ENCODE peak calls at places on chromosomes 1 and 21, in ten cellular contexts. V, Q, F, O, L, A, H, C, M and X are unnamed samples.

GRCh38 chr1:24541711-24542346 is 14.1 kb upstream of the NCMAP start:
- DNase-seq in V (peak), Q (peak), F (no peak), O (no peak), L (no peak), A (no peak), H (no peak), C (no peak), M (no peak), X (no peak)

GRCh38 chr21:35011681-35012080 is 37.4 kb downstream of the RUNX1 start:
- DNase-seq in V (no peak), Q (no peak), F (no peak), O (no peak), L (no peak), A (no peak), H (no peak), C (no peak), M (peak), X (no peak)

GRCh38 chr1:187847531-187847930 is 1018.8 kb downstream of the PLA2G4A start:
- DNase-seq in V (no peak), Q (no peak), F (no peak), O (no peak), L (no peak), A (no peak), H (no peak), C (no peak), M (no peak), X (no peak)

GRCh38 chr1:153684892-153685291 is 6.4 kb downstream of the NPR1 start:
- DNase-seq in V (no peak), Q (no peak), F (no peak), O (no peak), L (no peak), A (no peak), H (no peak), C (no peak), M (no peak), X (no peak)

GRCh38 chr1:203306089-203306969 is 1.0 kb downstream of the BTG2 start:
- DNase-seq in V (peak), Q (no peak), F (peak), O (peak), L (peak), A (peak), H (peak), C (peak), M (peak), X (no peak)

GRCh38 chr1:186681806-186682205 is 1.6 kb upstream of the PTGS2 start:
- DNase-seq in V (no peak), Q (no peak), F (no peak), O (no peak), L (no peak), A (no peak), H (no peak), C (no peak), M (peak), X (no peak)

GRCh38 chr1:234139966-234140365 is 233.3 kb upstream of the COA6 start:
- DNase-seq in V (no peak), Q (no peak), F (no peak), O (no peak), L (no peak), A (no peak), H (no peak), C (no peak), M (peak), X (no peak)

GRCh38 chr21:39863111-39863510 is 4.1 kb upstream of the PCP4 start:
- DNase-seq in V (peak), Q (no peak), F (no peak), O (no peak), L (no peak), A (no peak), H (no peak), C (no peak), M (peak), X (no peak)

GRCh38 chr1:4837752-4838151 is 183.3 kb downstream of the AJAP1 start:
- DNase-seq in V (no peak), Q (no peak), F (no peak), O (no peak), L (no peak), A (no peak), H (no peak), C (no peak), M (no peak), X (no peak)

GRCh38 chr1:41275831-41276230 is 33.7 kb upstream of the SCMH1 start:
- DNase-seq in V (no peak), Q (no peak), F (no peak), O (no peak), L (no peak), A (no peak), H (no peak), C (no peak), M (no peak), X (no peak)

GRCh38 chr1:113452921-113453770 is 62.8 kb downstream of the MAGI3 start:
- DNase-seq in V (peak), Q (peak), F (no peak), O (no peak), L (no peak), A (peak), H (no peak), C (peak), M (peak), X (no peak)

GRCh38 chr1:228108055-228108690 is 926 bp downstream of the MRPL55 start:
- DNase-seq in V (no peak), Q (no peak), F (no peak), O (no peak), L (no peak), A (no peak), H (no peak), C (no peak), M (no peak), X (no peak)

GRCh38 chr21:45113543-45113942 is 39.2 kb downstream of the ADARB1 start:
- DNase-seq in V (no peak), Q (no peak), F (no peak), O (no peak), L (no peak), A (no peak), H (no peak), C (no peak), M (no peak), X (no peak)

GRCh38 chr1:90616395-90616794 is 100.7 kb downstream of the BARHL2 start:
- DNase-seq in V (no peak), Q (peak), F (no peak), O (no peak), L (no peak), A (no peak), H (no peak), C (peak), M (no peak), X (no peak)

GRCh38 chr1:1915911-1916835 is 1.1 kb downstream of the CALML6 start:
- DNase-seq in V (peak), Q (no peak), F (no peak), O (no peak), L (no peak), A (no peak), H (peak), C (no peak), M (no peak), X (no peak)

GRCh38 chr21:18782721-18783120 is 379.1 kb upstream of the TMPRSS15 start:
- DNase-seq in V (no peak), Q (no peak), F (no peak), O (no peak), L (no peak), A (no peak), H (no peak), C (no peak), M (no peak), X (no peak)

GRCh38 chr1:24409535-24409934 is 4.0 kb downstream of the STPG1 start:
- DNase-seq in V (no peak), Q (no peak), F (no peak), O (no peak), L (no peak), A (no peak), H (no peak), C (no peak), M (peak), X (no peak)

GRCh38 chr1:184740344-184740743 is 14.3 kb downstream of the EDEM3 start:
- DNase-seq in V (no peak), Q (no peak), F (no peak), O (no peak), L (no peak), A (no peak), H (no peak), C (no peak), M (no peak), X (no peak)

GRCh38 chr1:160981584-160982411 is 27.2 kb upstream of the ITLN2 start:
- DNase-seq in V (peak), Q (peak), F (no peak), O (no peak), L (no peak), A (peak), H (no peak), C (no peak), M (no peak), X (no peak)

DNA sequence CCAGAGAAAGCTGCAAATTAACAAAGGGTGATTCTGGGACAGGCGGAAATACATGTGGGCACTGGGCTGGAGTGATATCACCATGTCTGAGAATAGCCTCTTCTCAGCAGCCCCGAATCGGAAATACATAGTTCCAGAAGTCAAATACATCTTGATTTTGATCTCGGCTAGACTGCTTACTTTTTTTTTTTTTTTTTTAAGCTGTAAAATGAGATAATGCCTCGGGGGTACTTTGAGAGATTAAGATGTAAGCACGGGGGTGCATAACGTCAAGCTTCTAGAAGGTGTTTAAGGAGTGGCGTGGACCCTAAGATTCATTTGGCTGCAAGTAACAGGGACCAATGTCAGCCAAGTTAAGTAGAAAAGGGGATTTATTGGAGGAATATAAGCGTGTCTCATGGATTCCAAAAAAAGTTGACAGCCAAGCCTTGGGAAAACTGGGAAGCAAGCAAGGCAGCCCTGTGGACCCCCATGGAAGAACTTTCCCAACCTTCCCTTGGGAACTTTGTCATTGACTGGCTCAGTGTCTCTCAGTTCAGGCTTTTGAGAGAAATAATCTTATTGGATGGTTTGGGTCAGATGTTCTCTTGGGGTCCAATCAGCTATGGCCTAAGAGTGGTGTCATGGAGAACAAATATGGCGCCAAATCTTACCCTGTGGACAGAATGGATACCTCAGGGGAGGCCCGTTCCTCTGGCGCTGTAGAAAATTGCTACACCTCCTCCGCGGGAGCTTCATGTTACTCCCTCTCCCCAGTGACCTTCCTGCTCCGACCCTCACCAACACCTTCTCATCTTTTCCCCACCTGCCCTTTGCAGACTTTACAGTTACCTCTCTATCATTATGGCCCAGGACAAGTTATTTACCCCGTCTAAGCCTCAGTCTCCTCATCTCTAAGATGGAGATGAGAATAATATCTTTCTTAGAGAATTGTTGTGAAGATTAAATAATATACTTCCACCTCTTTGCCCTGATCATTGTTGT is 186.6 kb downstream of the KAZN start:
- DNase-seq in V (no peak), Q (no peak), F (no peak), O (no peak), L (no peak), A (no peak), H (no peak), C (peak), M (no peak), X (no peak)
- H3K27ac ChIP-seq in V (no peak), Q (no peak), F (no peak), O (no peak), L (no peak), A (no peak), H (no peak), C (no peak), M (no peak), X (no peak)

DNA sequence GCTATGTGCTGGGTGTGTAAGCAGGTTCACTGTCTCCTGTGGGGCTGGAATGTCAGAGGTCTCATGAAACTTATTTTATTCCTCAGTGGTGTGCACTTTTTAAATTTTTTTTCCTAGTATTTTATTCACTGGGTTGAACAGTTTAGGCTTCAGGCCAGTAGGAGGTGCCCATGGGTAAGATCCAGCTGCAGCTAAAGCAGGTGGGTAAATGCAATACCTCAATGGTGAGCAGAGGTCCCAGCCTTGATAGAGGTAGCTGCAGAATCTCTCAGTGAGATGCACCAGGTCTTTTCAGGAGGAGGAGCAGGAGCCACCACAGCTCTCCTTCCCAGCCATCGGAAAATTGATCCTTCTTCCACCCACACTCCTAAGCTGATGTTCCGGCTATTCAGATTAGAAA is 12.6 kb upstream of the OR6N2 start:
- DNase-seq in V (no peak), Q (peak), F (no peak), O (no peak), L (no peak), A (peak), H (no peak), C (no peak), M (no peak), X (peak)
- TF ChIP-seq CTCF in V (no peak), Q (peak), F (no peak), O (no peak), L (no peak), A (peak), H (no peak), C (no peak), M (no peak), X (peak)

DNA sequence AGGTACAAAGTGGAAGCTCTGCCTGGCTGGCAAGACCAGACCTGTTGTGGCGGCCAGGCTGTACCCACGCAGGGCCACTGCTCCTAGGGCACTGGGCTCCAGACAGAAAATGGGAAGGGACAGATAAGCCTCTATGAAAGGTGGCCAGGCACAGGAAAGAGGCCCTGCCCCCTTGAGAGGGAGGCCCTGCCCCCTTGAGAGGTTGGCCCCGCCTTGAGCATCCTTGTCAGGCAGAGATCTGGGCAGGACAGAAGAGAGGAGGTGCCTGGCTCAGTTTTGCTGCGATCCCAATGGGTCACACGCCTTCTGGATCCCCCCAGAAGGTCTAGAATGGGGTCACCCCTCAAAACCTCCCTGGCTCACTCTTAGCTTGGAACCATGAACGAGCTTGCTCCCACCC is 17.4 kb upstream of the ECE1 start:
- DNase-seq in V (no peak), Q (peak), F (no peak), O (no peak), L (no peak), A (no peak), H (no peak), C (no peak), M (no peak), X (no peak)
- H3K27ac ChIP-seq in V (peak), Q (no peak), F (peak), O (peak), L (peak), A (no peak), H (peak), C (peak), M (no peak), X (no peak)

DNA sequence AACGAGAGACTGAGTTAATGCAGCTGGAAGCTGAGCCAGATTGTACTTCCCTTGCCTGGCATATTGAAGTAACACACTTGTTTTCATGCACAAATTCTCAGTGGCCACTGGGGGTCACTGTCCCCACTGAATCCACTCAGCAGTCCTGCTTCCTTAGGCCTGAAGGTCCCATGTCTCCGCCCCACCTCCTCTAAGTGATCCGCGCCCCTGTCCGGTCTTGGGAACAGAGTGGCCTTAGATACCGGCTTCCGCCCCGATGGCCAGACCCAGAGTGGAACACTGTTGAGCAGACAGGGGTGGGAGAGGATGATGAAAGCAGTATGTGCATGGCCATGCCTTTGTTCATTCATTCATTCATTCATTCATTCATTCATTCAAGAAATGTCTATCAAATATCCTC is 34.8 kb downstream of the CHAF1B start:
- DNase-seq in V (peak), Q (peak), F (peak), O (peak), L (peak), A (peak), H (peak), C (peak), M (peak), X (peak)
- TF ChIP-seq CTCF in V (peak), Q (peak), F (peak), O (peak), L (peak), A (peak), H (peak), C (peak), M (peak), X (peak)

GRCh38 chr1:10339036-10339567 is 59.8 kb upstream of the PGD start:
- DNase-seq in V (no peak), Q (no peak), F (no peak), O (no peak), L (no peak), A (no peak), H (no peak), C (no peak), M (no peak), X (no peak)

GRCh38 chr1:10341062-10341600 is 57.7 kb upstream of the PGD start:
- DNase-seq in V (no peak), Q (no peak), F (no peak), O (no peak), L (no peak), A (no peak), H (no peak), C (no peak), M (no peak), X (no peak)

GRCh38 chr1:10338047-10338446 is 60.8 kb upstream of the PGD start:
- DNase-seq in V (no peak), Q (peak), F (peak), O (peak), L (peak), A (peak), H (peak), C (peak), M (peak), X (peak)

GRCh38 chr1:10338611-10339010 is 60.3 kb upstream of the PGD start:
- DNase-seq in V (no peak), Q (no peak), F (no peak), O (no peak), L (no peak), A (no peak), H (no peak), C (no peak), M (no peak), X (no peak)

DNA sequence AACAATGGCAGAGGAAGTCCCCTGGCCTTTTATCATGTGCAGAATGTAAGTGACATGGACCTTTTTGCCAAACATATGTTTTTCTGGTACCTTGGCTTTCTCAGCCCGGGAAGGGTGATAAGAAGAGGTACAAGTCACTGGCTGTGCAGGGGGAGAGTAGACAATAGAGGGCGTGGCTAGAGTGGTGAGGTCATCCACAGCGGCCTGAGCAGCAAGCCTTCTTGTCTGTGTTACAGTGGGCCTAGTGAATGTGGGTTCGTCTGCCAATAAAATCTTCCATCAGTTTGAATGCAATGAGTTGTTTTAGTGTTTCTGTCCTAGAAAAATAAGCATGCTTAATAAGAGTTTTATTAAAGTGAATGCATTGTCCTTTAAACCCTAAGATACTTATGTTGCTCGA is 59.0 kb upstream of the PGD start:
- DNase-seq in V (peak), Q (peak), F (no peak), O (peak), L (peak), A (no peak), H (peak), C (peak), M (peak), X (no peak)
- H3K27ac ChIP-seq in V (no peak), Q (peak), F (no peak), O (no peak), L (peak), A (no peak), H (peak), C (no peak), M (no peak), X (no peak)